ENCODE peak calls at places on chromosomes 5 and 9, in seven cellular contexts. H is NCI-H146; Y is foreskin fibroblast; U is ovary; O is NCI-H2081; S is activated CD4-positive, alpha-beta T cell treated with anti-CD3 and anti-CD28 coated beads, Interleukin-2, amount 10 ng/mL, durations not matched to agents 24 days and 14 days; D is KG1. V is an unnamed sample.

GRCh38 chr5:71836084-71836483 is 117.0 kb downstream of the CARTPT start:
- DNase-seq in H (peak), Y (peak), U (no peak), O (no peak), S (no peak), D (no peak), V (no peak)

GRCh38 chr5:149114403-149115312 is 26.6 kb upstream of the ABLIM3 start:
- DNase-seq in H (no peak), Y (peak), U (no peak), O (peak), S (peak), D (peak), V (peak)

GRCh38 chr5:73482383-73483193 is 15.7 kb upstream of the BTF3 start:
- DNase-seq in H (peak), Y (peak), U (no peak), O (no peak), S (no peak), D (no peak), V (no peak)

GRCh38 chr5:134892282-134892681 is 12.6 kb upstream of the PCBD2 start:
- DNase-seq in H (no peak), Y (no peak), U (no peak), O (no peak), S (no peak), D (no peak), V (no peak)

GRCh38 chr9:131709741-131710499 is 30.0 kb downstream of the RAPGEF1 start:
- DNase-seq in H (no peak), Y (no peak), U (no peak), O (no peak), S (peak), D (no peak), V (no peak)

GRCh38 chr9:84780385-84780784 is 110.9 kb downstream of the NTRK2 start:
- DNase-seq in H (no peak), Y (no peak), U (no peak), O (no peak), S (no peak), D (no peak), V (no peak)

GRCh38 chr9:19032411-19032810 is 598 bp downstream of the SAXO1 start:
- DNase-seq in H (no peak), Y (no peak), U (peak), O (no peak), S (no peak), D (no peak), V (no peak)

GRCh38 chr5:15585826-15586591 is 86.0 kb downstream of the FBXL7 start:
- DNase-seq in H (no peak), Y (no peak), U (no peak), O (no peak), S (no peak), D (no peak), V (no peak)

GRCh38 chr5:140044041-140044440 is 942 bp upstream of the NRG2 start:
- DNase-seq in H (no peak), Y (no peak), U (no peak), O (no peak), S (no peak), D (no peak), V (no peak)

GRCh38 chr5:77356740-77357139 is 135.4 kb downstream of the WDR41 start:
- DNase-seq in H (no peak), Y (peak), U (no peak), O (peak), S (peak), D (no peak), V (no peak)

GRCh38 chr5:149383399-149383798 is 4.3 kb upstream of the IL17B start:
- DNase-seq in H (no peak), Y (no peak), U (peak), O (no peak), S (no peak), D (no peak), V (no peak)

GRCh38 chr9:80893190-80893589 is 796.2 kb downstream of the TLE1 start:
- DNase-seq in H (no peak), Y (no peak), U (no peak), O (no peak), S (no peak), D (no peak), V (no peak)

GRCh38 chr9:20526500-20527319 is 95.6 kb downstream of the MLLT3 start:
- DNase-seq in H (no peak), Y (no peak), U (no peak), O (no peak), S (no peak), D (no peak), V (no peak)

GRCh38 chr5:158701406-158702177 is 398.1 kb downstream of the EBF1 start:
- DNase-seq in H (no peak), Y (peak), U (no peak), O (no peak), S (no peak), D (no peak), V (no peak)

GRCh38 chr9:107813287-107813686 is 323.7 kb upstream of the KLF4 start:
- DNase-seq in H (no peak), Y (no peak), U (no peak), O (no peak), S (no peak), D (no peak), V (no peak)

GRCh38 chr5:57470339-57470738 is 12.3 kb downstream of the ACTBL2 start:
- DNase-seq in H (no peak), Y (no peak), U (no peak), O (no peak), S (no peak), D (no peak), V (no peak)

V was measured in pancreas.